ENCODE peak calls at places on chromosomes 6 and 20, in four cellular contexts. E, M, O and J are unnamed samples.

GRCh38 chr6:85348643-85349042 is 101.2 kb upstream of the NT5E start:
- DNase-seq in E (no peak), M (no peak), O (no peak), J (no peak)

GRCh38 chr20:63703976-63704748 is 3.6 kb downstream of the ARFRP1 start:
- DNase-seq in E (no peak), M (no peak), O (no peak), J (no peak)

GRCh38 chr6:150087336-150087735 is 18.4 kb upstream of the ULBP3 start:
- DNase-seq in E (no peak), M (no peak), O (no peak), J (no peak)

GRCh38 chr6:106538145-106538544 is 91.2 kb downstream of the RTN4IP1 start:
- DNase-seq in E (no peak), M (no peak), O (no peak), J (no peak)

GRCh38 chr20:17916365-17916996 is 52.1 kb downstream of the SNX5 start:
- DNase-seq in E (peak; percentile 78), M (peak; percentile 25), O (no peak), J (no peak)

GRCh38 chr6:18339599-18339998 is 47.6 kb upstream of the RNF144B start:
- DNase-seq in E (no peak), M (no peak), O (no peak), J (no peak)

GRCh38 chr6:37774028-37774680 is 45.4 kb upstream of the ZFAND3 start:
- DNase-seq in E (no peak), M (no peak), O (no peak), J (no peak)

GRCh38 chr6:63740709-63741108 is 105.1 kb downstream of the PHF3 start:
- DNase-seq in E (peak; percentile 49), M (no peak), O (no peak), J (no peak)

GRCh38 chr20:39453890-39454289 is 491.7 kb downstream of the DHX35 start:
- DNase-seq in E (no peak), M (no peak), O (no peak), J (no peak)

GRCh38 chr6:156776470-156776840 is 723 bp upstream of the ARID1B start:
- DNase-seq in E (no peak), M (peak; percentile 76), O (no peak), J (no peak)

GRCh38 chr20:52749020-52749419 is 223.1 kb upstream of the TSHZ2 start:
- DNase-seq in E (peak; percentile 26), M (no peak), O (no peak), J (no peak)

GRCh38 chr20:52746768-52747167 is 225.4 kb upstream of the TSHZ2 start:
- DNase-seq in E (no peak), M (no peak), O (no peak), J (no peak)

GRCh38 chr20:52748235-52748950 is 223.8 kb upstream of the TSHZ2 start:
- DNase-seq in E (peak; percentile 62), M (no peak), O (no peak), J (no peak)

GRCh38 chr20:52746190-52746589 is 226.0 kb upstream of the TSHZ2 start:
- DNase-seq in E (no peak), M (no peak), O (no peak), J (no peak)

DNA sequence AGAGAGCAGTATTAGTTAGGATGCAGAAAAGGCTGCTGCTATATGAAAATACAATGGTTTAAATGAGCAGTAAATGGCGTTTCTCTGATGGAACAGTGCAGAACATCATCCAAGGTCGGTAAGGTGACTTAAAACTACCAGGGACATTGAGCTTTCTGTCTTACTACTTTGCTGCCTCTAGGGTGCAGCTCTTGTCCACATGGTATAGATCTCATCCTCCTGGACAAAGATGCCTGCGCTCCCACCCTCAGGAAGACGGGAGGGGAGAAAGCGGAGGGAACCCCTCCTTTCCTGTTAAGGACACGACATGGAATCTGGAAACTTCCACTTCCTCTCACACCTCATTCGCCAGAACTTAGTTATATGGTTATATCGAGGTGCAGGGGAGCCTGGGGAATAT is 224.4 kb upstream of the TSHZ2 start:
- DNase-seq in E (peak; percentile 14), M (peak; percentile 1), O (peak; percentile 23), J (no peak)
- TF ChIP-seq CTCF in E (peak; percentile 42), M (peak; percentile 16), O (no peak), J (peak; percentile 31)

DNA sequence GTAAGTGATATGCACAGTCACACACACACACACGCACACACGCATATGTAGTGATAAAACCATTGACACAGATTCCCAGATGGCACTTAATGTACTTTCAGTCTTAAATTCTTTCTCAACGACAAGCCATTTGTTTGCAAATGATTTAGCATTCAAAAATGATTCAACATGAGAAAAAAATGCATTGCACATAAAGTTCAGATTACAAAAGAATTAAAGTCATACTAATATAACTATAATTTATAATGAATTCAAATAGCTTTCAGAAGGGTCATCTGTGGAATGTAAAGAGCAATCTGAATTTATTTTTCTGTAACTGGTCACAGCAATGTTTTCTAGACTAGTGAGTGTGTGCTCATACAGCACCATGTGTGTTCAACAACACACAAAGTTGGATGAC is 521.6 kb upstream of the ZNF337 start:
- DNase-seq in E (peak; percentile 68), M (no peak), O (no peak), J (no peak)
- TF ChIP-seq CTCF in E (no peak), M (no peak), O (no peak), J (no peak)

DNA sequence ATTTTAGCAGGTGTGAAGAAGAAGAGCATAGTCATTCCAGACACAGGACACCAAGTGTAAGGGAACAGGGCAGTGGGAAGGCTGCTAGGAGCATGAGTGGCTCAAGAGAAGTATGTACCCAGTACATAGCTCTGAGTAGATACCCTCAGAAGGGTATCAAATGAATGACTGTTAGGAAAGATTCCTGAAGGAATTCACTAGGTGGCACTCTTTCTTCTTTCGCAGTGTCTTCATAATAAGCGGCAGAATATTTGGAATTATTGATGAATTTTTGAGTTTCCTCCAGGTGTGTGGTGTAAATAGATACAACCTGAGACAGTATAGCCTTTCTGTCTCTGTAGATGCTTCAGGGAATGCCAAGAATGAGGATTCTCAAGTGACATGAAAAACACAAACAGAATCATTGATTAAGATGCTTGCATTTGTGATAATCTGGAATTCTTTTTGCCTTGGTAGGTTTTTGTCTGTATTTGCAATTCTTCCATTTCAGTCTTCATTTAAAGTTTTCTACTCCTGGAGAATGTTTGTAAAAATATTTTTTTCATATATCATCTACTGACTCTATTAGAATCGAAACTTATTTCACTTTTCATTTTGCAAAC is 264.3 kb upstream of the RIMS1 start:
- DNase-seq in E (peak; percentile 30), M (peak; percentile 1), O (no peak), J (no peak)
- TF ChIP-seq CTCF in E (peak; percentile 66), M (no peak), O (peak; percentile 49), J (peak; percentile 55)

GRCh38 chr6:135215160-135215559 is 34.1 kb downstream of the MYB start:
- DNase-seq in E (no peak), M (no peak), O (no peak), J (no peak)
- TF ChIP-seq CTCF in E (no peak), M (no peak), O (no peak), J (no peak)

GRCh38 chr6:15512126-15512525 is 150.7 kb downstream of the DTNBP1 start:
- DNase-seq in E (no peak), M (no peak), O (peak; percentile 19), J (peak; percentile 49)
- TF ChIP-seq CTCF in E (peak; percentile 12), M (no peak), O (no peak), J (no peak)